ENCODE peak calls at places on chromosomes 12 and 14, in four cellular contexts. D is HepG2, F is K562, N is HCT116. I is an unnamed sample. For H3K4me1, the result is how much of the 10 kb centered on the place peaks cover.

GRCh38 chr14:68135566-68135965 is 316.0 kb downstream of the RAD51B start:
- DNase-seq in D (no peak), F (no peak), N (no peak), I (no peak)

GRCh38 chr12:1325666-1326065 is 268.7 kb downstream of the FBXL14 start:
- DNase-seq in D (no peak), F (no peak), N (no peak), I (no peak)

GRCh38 chr12:127381681-127382080 is 885.3 kb upstream of the TMEM132C start:
- DNase-seq in D (no peak), F (no peak), N (no peak), I (no peak)

GRCh38 chr12:63420206-63420644 is 248.1 kb downstream of the DPY19L2 start:
- DNase-seq in D (peak), F (peak), N (peak), I (peak)

GRCh38 chr12:51082561-51083139 is 746 bp downstream of the CSRNP2 start:
- DNase-seq in D (peak), F (no peak), N (no peak), I (no peak)

GRCh38 chr12:49825360-49825970 is 2.7 kb downstream of the NCKAP5L start:
- DNase-seq in D (no peak), F (no peak), N (no peak), I (no peak)

GRCh38 chr12:52629251-52630103 is 11.1 kb upstream of the KRT73 start:
- DNase-seq in D (no peak), F (no peak), N (no peak), I (no peak)

GRCh38 chr12:121172145-121172544 is 37.8 kb upstream of the P2RX4 start:
- DNase-seq in D (no peak), F (no peak), N (no peak), I (no peak)

GRCh38 chr14:61570188-61570960 is 124.9 kb upstream of the HIF1A start:
- DNase-seq in D (no peak), F (no peak), N (no peak), I (no peak)

GRCh38 chr14:38618514-38618913 is 362.6 kb upstream of the CLEC14A start:
- DNase-seq in D (no peak), F (no peak), N (no peak), I (no peak)

GRCh38 chr14:26200675-26201074 is 397.2 kb downstream of the NOVA1 start:
- DNase-seq in D (no peak), F (no peak), N (no peak), I (no peak)

GRCh38 chr14:76924363-76925151 is 98.3 kb downstream of the LRRC74A start:
- DNase-seq in D (peak), F (peak), N (no peak), I (no peak)

GRCh38 chr14:29037428-29037827 is 270.8 kb downstream of the FOXG1 start:
- DNase-seq in D (no peak), F (no peak), N (no peak), I (no peak)

GRCh38 chr12:9732966-9733461 is at the start of gene CLECL1:
- DNase-seq in D (no peak), F (no peak), N (no peak), I (no peak)

GRCh38 chr12:77842430-77842829 is 11.7 kb downstream of the NAV3 start:
- DNase-seq in D (peak), F (no peak), N (no peak), I (no peak)

GRCh38 chr12:54001283-54002187 is 1.6 kb downstream of the HOXC9 start:
- DNase-seq in D (no peak), F (no peak), N (no peak), I (no peak)
- H3K4me1 ChIP-seq in D (under half), F (half or more), N (under half), I (under half)

DNA sequence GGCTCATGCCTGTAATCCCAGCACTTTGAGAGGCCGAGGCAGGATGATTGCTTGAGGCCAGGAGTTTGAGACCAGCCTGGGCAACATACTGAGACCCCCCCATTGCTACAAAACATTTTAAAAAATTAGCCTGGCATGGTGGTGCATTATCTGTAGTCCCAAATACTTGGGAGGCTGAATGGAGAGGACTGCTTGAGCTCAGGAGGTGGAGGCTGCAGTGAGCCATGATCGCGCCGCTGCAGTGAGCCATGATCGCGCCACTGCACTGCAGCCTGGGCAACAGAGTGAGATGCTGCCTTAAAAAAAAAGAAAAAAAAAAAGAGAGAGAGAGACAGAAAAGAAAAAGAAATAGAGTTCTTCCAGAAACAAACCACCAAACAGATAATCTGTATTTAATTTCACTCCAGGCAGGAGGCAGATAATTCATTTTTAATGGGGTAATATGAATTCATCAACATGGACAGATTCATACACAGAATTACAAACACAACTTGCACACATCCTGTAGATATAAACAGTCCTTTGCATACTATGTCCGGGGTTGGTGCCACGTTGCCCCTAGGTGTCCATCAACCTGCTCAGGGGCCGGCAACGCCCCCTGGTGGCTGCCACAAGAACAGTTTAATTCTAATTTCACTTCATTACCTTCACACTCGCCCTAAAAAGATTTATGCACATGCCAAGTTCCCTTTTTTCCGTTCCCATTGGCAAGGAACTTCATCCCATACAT is 15.9 kb downstream of the MANSC1 start:
- DNase-seq in D (peak), F (peak), N (peak), I (no peak)
- TF ChIP-seq TCF7L2 in D (no peak), F (no peak), N (no peak), I (no peak)

DNA sequence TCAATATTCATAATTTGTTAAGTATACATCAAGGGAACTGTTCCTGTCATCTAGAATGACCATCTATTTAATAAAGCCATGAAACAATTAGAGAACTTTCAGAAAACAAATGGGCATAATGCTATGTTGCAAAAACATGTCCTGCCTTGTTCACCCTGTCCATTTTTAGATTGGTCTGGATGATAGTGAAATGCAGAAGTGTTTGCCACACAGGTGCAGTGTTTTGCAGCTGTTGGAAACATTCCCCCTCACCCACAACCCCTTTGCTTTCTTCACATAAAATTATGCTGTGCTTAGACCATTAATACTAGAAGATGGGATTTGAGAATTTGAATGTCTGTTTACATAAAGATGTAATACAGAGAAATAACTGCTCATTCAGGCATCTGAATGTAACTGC is 36.5 kb downstream of the LEMD3 start:
- DNase-seq in D (no peak), F (no peak), N (no peak), I (no peak)
- H3K4me1 ChIP-seq in D (under half), F (under half), N (under half), I (under half)

GRCh38 chr14:57707219-57707618 is 158.7 kb downstream of the SLC35F4 start:
- DNase-seq in D (no peak), F (no peak), N (no peak), I (no peak)

GRCh38 chr14:57712698-57713097 is 153.2 kb downstream of the SLC35F4 start:
- DNase-seq in D (no peak), F (no peak), N (no peak), I (no peak)

GRCh38 chr14:57714487-57714899 is 151.4 kb downstream of the SLC35F4 start:
- DNase-seq in D (no peak), F (no peak), N (no peak), I (no peak)

GRCh38 chr14:57712101-57712500 is 153.8 kb downstream of the SLC35F4 start:
- DNase-seq in D (no peak), F (no peak), N (no peak), I (no peak)

DNA sequence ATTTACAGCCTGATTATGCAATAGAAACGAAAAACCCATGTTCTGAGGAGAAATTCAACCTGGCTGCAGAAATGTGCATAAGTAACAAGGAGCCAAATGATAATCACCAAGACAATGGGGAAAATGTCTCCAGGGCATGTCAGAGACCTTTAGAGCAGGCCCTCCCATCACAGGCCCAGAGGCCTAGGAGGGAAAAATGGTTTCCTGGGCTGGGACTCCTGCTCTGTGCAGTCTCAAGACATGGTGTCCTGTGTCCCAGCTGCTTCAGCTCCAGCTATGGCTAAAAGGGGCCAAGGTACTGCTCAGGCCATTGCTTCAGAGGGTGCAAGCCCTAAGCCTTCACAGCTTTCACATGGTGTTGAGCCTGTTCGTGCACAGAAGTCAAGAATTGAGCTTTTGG is 156.0 kb downstream of the SLC35F4 start:
- DNase-seq in D (no peak), F (no peak), N (no peak), I (no peak)
- TF ChIP-seq TCF7L2 in D (no peak), F (no peak), N (no peak), I (no peak)

GRCh38 chr14:103550451-103551337 is 11.8 kb downstream of the BAG5 start:
- DNase-seq in D (no peak), F (no peak), N (no peak), I (no peak)
- H3K4me1 ChIP-seq in D (under half), F (half or more), N (under half), I (under half)

DNA sequence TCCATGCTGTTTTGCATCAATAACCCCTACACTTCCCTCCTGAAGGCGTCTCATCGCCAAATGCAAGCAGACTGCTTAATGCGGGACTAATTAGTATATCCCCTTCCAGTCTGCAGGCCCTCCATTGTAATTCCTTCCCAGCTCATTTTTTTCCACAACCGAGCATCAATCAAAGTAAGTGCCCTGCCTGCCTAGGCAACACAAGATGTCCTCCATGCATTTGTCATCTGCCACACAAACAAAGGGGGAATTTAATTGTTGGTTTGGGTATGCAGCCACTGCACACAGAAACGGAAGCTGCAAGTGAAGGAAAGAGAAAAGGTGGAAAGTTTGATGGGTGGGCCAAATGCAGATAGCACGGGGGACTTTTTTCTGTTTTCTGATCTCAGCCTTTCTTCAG is 168.0 kb downstream of the EGLN3 start:
- DNase-seq in D (no peak), F (no peak), N (no peak), I (no peak)
- TF ChIP-seq TCF7L2 in D (no peak), F (no peak), N (no peak), I (no peak)

GRCh38 chr12:41101821-41102220 is 86.3 kb upstream of the PDZRN4 start:
- DNase-seq in D (no peak), F (no peak), N (no peak), I (no peak)

GRCh38 chr12:41108032-41108431 is 80.1 kb upstream of the PDZRN4 start:
- DNase-seq in D (no peak), F (no peak), N (no peak), I (no peak)

GRCh38 chr12:41100572-41100971 is 87.5 kb upstream of the PDZRN4 start:
- DNase-seq in D (no peak), F (no peak), N (no peak), I (no peak)

GRCh38 chr12:41106315-41106714 is 81.8 kb upstream of the PDZRN4 start:
- DNase-seq in D (no peak), F (no peak), N (no peak), I (no peak)

DNA sequence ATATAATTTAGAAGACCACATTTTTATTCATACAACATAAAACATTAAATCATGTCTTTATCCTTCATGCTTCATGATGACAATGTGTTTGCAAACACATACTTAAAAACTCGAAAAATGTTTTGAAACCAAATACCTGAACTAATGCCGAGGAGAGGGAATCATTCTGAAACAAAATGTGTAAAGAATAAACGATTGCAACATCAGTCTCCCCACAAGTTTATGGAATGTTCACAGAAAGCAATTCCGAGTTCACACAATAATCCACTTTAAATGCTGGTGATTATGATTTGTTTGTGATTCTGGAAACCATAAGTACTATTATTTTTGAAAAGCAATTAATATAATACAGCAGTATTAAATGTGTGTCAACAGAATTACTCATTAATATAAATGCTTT is 84.5 kb upstream of the PDZRN4 start:
- DNase-seq in D (no peak), F (no peak), N (no peak), I (no peak)
- H3K4me1 ChIP-seq in D (under half), F (under half), N (under half), I (under half)

I was measured in Panc1.